ENCODE peak calls at places on chromosomes 3 and 15, in eight cellular contexts. L, F, S, O, P, Q, R and J are unnamed samples.

GRCh38 chr3:31918179-31919165 is 62.6 kb downstream of the OSBPL10 start:
- DNase-seq in L (no peak), F (peak), S (no peak), O (peak), P (peak), Q (no peak), R (peak), J (no peak)

GRCh38 chr3:141150931-141151330 is 80.7 kb upstream of the PXYLP1 start:
- DNase-seq in L (no peak), F (no peak), S (no peak), O (no peak), P (no peak), Q (no peak), R (no peak), J (no peak)

GRCh38 chr3:169668081-169668956 is 4.8 kb upstream of the MECOM start:
- DNase-seq in L (peak), F (no peak), S (peak), O (peak), P (peak), Q (peak), R (peak), J (no peak)

GRCh38 chr3:83317605-83318004 is 1556.2 kb upstream of the GBE1 start:
- DNase-seq in L (peak), F (no peak), S (no peak), O (no peak), P (no peak), Q (peak), R (no peak), J (no peak)

GRCh38 chr3:81816473-81817260 is 55.2 kb upstream of the GBE1 start:
- DNase-seq in L (no peak), F (no peak), S (peak), O (no peak), P (peak), Q (no peak), R (no peak), J (no peak)

GRCh38 chr3:46215810-46216414 is 7.8 kb upstream of the CCR1 start:
- DNase-seq in L (no peak), F (no peak), S (peak), O (no peak), P (peak), Q (no peak), R (no peak), J (peak)

GRCh38 chr15:60358935-60359672 is 38.7 kb downstream of the ANXA2 start:
- DNase-seq in L (no peak), F (no peak), S (peak), O (no peak), P (peak), Q (no peak), R (peak), J (no peak)

GRCh38 chr3:21237638-21238037 is 513.4 kb downstream of the ZNF385D start:
- DNase-seq in L (no peak), F (no peak), S (no peak), O (no peak), P (peak), Q (no peak), R (no peak), J (no peak)

GRCh38 chr3:56762718-56763117 is 39.0 kb downstream of the ARHGEF3 start:
- DNase-seq in L (no peak), F (no peak), S (no peak), O (no peak), P (no peak), Q (no peak), R (no peak), J (no peak)

DNA sequence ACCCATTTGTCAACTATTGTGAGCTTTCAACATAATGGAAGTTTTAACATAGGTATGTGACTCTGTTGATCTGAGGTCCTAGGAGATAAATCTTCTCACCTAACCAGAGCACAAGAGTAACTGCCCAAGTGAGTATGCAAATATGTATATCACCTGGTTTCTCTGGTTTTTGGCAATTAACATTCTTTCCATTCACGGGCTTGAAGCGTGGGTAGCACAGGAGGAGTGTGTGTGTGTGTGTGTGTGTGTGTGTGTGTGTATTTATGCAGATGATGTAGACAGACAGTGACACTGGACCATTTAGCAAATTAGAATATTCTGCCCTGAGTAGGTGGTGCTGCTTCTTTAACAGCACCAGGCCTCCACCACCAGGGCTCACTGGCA is 15.0 kb downstream of the EPHB1 start:
- DNase-seq in L (peak), F (no peak), S (no peak), O (no peak), P (no peak), Q (peak), R (no peak), J (no peak)
- H3K4me2 ChIP-seq in L (peak), F (no peak), S (no peak), O (no peak), P (no peak), Q (peak), R (no peak), J (no peak)

DNA sequence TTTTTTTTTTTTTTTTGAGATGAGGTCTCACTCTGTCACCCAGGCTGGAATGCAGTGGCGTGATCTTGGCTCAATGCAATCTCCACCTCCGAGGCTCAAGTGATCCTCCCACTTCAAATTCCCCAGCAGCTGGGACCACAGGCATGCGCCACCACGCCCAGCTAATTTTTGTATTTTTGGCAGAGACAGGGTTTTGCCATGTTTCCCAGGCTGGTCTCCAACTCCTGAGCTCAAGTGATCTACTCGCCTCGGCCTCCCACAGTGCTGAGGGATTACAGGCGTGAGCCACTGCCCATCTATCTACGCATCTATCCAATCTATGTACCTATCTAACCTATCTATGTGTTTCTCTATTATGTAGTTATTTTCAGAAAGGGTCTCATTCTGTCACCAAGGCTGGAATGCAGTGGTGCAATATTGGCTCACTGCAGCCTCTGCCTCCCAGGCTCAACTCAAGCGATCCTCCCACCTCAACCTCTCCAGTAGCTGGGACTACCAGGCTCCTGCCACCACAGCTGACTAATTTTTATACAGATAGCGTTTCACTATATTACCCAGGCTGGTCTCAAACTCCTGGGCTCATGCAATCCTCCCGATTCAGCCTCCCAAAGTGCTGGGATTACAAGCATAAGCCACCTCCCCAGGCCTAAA is 20.2 kb upstream of the GPX1 start:
- DNase-seq in L (no peak), F (no peak), S (peak), O (no peak), P (peak), Q (no peak), R (no peak), J (no peak)
- H3K4me2 ChIP-seq in L (no peak), F (peak), S (no peak), O (no peak), P (peak), Q (no peak), R (no peak), J (no peak)

DNA sequence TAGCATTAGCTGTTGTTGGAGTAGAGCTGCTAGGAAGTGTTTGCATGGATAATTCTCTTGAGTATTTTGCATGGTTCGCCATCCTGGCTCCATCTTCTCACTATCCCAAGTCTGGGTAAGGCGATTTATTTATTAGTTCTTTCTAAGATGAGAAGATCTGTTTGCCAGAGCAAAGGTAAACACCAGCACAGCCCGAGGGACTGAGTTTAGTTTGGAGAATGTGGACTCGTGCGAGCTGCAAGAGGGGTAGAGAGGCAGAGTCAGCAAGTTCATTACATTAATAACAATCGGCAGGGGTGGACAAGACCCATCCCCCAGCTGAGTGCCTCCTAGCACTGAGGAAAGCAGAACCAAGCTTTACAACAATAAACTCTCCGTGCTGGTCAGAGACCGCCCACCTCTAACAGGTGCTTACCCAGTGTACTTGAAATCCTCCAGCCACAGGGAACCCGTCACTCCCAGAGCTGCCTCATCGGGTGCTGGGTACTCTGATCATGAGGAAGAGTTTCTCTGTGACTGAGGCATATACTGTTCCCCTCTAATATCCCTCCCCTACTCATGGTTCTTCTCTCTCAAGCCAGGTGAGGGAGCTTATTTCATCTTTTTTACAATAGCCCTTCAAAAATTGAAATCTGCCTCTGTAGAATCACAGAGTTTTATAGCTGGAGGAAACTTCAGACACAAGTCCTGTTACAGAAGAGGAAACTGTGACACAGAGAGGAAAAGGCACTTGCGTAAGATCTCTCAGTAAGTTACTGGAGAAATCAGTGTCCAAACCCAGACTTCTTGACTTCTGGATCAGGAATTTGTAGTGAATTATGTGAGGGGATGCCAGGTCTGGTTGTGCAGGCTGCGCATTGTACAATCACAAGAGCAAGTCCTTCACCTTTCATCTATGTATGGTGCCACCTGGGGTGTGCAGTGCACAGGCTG is 4.4 kb downstream of the FGD5 start:
- DNase-seq in L (peak), F (no peak), S (no peak), O (no peak), P (no peak), Q (no peak), R (peak), J (no peak)
- H3K4me2 ChIP-seq in L (peak), F (no peak), S (no peak), O (no peak), P (no peak), Q (no peak), R (peak), J (no peak)

GRCh38 chr3:134105876-134106556 is 76.3 kb upstream of the SLCO2A1 start:
- DNase-seq in L (peak), F (no peak), S (no peak), O (no peak), P (no peak), Q (no peak), R (no peak), J (no peak)
- H3K4me2 ChIP-seq in L (no peak), F (no peak), S (no peak), O (no peak), P (no peak), Q (no peak), R (no peak), J (no peak)

DNA sequence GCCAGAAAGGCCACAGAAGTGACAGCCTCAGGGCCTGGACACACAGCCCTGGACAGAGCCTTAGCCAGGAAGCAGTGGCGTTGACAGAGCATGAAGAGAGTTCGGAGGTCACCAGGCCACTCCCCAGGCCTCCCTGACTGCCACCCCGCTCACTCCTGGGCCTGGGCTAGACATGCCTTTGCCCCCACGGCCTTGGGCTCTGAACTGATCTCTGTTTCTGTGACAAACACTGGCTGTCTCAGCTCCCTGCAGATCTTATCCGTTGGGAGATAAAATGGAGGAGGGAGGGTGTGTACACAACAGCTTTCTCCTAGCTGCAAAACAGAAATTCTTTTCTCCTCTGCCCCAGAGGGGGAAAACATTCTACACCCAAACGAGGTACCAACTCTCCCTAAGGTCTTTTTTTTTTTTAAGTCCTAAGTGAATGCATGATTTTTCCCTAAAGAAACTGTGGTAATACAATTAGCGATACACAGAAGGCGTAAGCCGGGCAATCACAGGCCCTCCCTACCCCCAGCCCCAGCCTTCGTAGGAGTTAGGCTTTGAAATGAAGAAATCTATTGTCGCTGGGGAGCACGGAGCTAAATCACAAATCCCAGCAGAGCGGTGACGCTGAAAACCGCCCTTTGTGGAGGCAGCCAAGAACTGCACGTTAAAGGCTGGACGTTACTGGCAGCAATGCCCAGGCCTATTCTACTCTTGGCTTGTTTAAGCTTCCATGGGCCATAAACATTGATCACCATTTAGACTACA is 45.0 kb downstream of the SRGAP3 start:
- DNase-seq in L (peak), F (no peak), S (no peak), O (no peak), P (no peak), Q (no peak), R (no peak), J (no peak)
- H3K4me2 ChIP-seq in L (no peak), F (no peak), S (no peak), O (no peak), P (no peak), Q (no peak), R (no peak), J (no peak)

GRCh38 chr3:94305835-94306685 is 243.2 kb downstream of the NSUN3 start:
- DNase-seq in L (peak), F (no peak), S (no peak), O (no peak), P (no peak), Q (no peak), R (no peak), J (no peak)
- H3K4me2 ChIP-seq in L (no peak), F (no peak), S (no peak), O (no peak), P (no peak), Q (no peak), R (no peak), J (no peak)

GRCh38 chr15:93179072-93179471 is 90.1 kb upstream of the RGMA start:
- DNase-seq in L (no peak), F (peak), S (no peak), O (peak), P (peak), Q (no peak), R (no peak), J (no peak)

GRCh38 chr15:93180656-93181055 is 91.6 kb upstream of the RGMA start:
- DNase-seq in L (peak), F (no peak), S (no peak), O (no peak), P (no peak), Q (peak), R (no peak), J (no peak)

GRCh38 chr15:93178371-93178770 is 89.4 kb upstream of the RGMA start:
- DNase-seq in L (no peak), F (no peak), S (no peak), O (no peak), P (no peak), Q (no peak), R (no peak), J (no peak)

GRCh38 chr15:93180128-93180527 is 91.1 kb upstream of the RGMA start:
- DNase-seq in L (no peak), F (no peak), S (no peak), O (no peak), P (no peak), Q (no peak), R (no peak), J (no peak)

GRCh38 chr15:93179704-93180103 is 90.7 kb upstream of the RGMA start:
- DNase-seq in L (peak), F (no peak), S (no peak), O (no peak), P (no peak), Q (peak), R (no peak), J (no peak)
- H3K4me2 ChIP-seq in L (peak), F (no peak), S (no peak), O (no peak), P (no peak), Q (no peak), R (no peak), J (no peak)

GRCh38 chr15:41904487-41905359 is 10.9 kb upstream of the SPTBN5 start:
- DNase-seq in L (peak), F (peak), S (peak), O (peak), P (peak), Q (peak), R (peak), J (peak)

GRCh38 chr15:41897327-41897726 is 3.5 kb upstream of the SPTBN5 start:
- DNase-seq in L (no peak), F (no peak), S (no peak), O (no peak), P (no peak), Q (no peak), R (no peak), J (no peak)

GRCh38 chr15:41903782-41904181 is 9.9 kb upstream of the SPTBN5 start:
- DNase-seq in L (no peak), F (no peak), S (no peak), O (no peak), P (no peak), Q (no peak), R (no peak), J (no peak)

GRCh38 chr15:41899854-41900442 is 6.1 kb upstream of the SPTBN5 start:
- DNase-seq in L (no peak), F (no peak), S (no peak), O (no peak), P (no peak), Q (no peak), R (no peak), J (no peak)

DNA sequence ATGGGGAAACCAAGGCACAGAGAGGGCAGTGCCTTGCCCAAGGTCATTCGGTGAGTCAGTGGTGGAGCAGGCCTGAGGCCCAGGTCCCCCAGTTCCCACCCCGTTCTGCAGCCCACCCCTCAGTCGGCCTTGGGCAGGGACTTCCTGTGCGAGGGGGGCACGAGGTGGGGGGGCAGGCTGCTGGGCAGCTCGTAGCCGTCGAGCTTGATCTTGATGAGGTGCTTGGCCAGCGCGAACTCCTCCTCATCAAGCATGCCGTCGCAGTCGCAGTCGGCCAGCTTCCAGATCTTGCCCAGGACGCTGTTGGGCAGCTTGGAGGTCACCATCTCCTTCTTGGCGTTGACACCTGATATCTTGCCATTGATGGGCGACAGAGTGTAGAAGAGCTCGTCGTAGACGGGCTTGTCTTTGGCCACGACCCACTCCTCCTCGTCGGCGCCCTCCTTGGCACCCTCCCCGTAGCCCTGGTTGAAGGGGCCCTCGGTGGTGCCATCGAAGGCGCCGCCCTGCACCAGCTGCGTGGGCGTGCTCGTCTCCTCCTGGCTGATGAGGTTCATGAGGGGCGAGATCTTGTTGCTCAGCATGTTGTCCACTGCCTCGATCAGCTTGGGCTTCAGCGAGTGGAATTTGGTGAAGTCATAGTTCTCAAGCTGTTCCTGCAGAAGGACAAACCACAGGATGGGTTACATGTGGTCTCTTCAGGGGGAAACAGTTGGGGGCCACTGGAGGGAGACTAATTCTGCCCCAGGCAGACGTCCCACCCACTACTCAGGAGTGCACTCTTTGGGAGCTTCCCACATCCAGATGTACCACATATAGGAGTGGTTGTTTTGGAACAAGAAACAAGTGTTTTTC is 6.9 kb upstream of the SPTBN5 start:
- DNase-seq in L (no peak), F (no peak), S (no peak), O (no peak), P (no peak), Q (no peak), R (no peak), J (no peak)
- H3K4me2 ChIP-seq in L (no peak), F (no peak), S (no peak), O (no peak), P (no peak), Q (no peak), R (no peak), J (no peak)